ENCODE peak calls at places on chromosomes 5 and 9, in eight cellular contexts. F is AG10803; P is astrocyte of the cerebellum; W is NCI-H748 treated with DMSO at 0.1 percent for 48 hours; T is HEK293T; C is iris pigment epithelial cell; B is activated CD8-positive, alpha-beta T cell treated with anti-CD3 and anti-CD28 coated beads for 36 hours; D is HTR-8/SVneo. Z is an unnamed sample.

GRCh38 chr9:23543420-23543819 is 282.6 kb downstream of the ELAVL2 start:
- DNase-seq in F (no peak), P (no peak), W (no peak), T (no peak), C (peak), B (no peak), D (no peak), Z (no peak)

GRCh38 chr5:53350991-53351770 is 129.2 kb upstream of the FST start:
- DNase-seq in F (no peak), P (no peak), W (no peak), T (no peak), C (no peak), B (no peak), D (no peak), Z (no peak)

GRCh38 chr9:86990276-86990675 is 43.0 kb upstream of the GAS1 start:
- DNase-seq in F (no peak), P (no peak), W (no peak), T (no peak), C (peak), B (no peak), D (no peak), Z (no peak)

GRCh38 chr5:103466494-103466893 is 96.1 kb downstream of the NUDT12 start:
- DNase-seq in F (peak), P (no peak), W (no peak), T (no peak), C (peak), B (no peak), D (no peak), Z (no peak)

GRCh38 chr5:115561176-115561575 is 16.6 kb upstream of the FEM1C start:
- DNase-seq in F (no peak), P (no peak), W (no peak), T (no peak), C (no peak), B (no peak), D (no peak), Z (no peak)

GRCh38 chr9:124257865-124258764 is at the start of gene NEK6:
- DNase-seq in F (peak), P (no peak), W (no peak), T (peak), C (peak), B (peak), D (no peak), Z (no peak)

GRCh38 chr5:113153512-113154097 is 177.0 kb downstream of the DCP2 start:
- DNase-seq in F (peak), P (no peak), W (no peak), T (no peak), C (no peak), B (no peak), D (no peak), Z (no peak)

GRCh38 chr9:129458155-129458661 is 162.7 kb downstream of the C9orf50 start:
- DNase-seq in F (no peak), P (no peak), W (no peak), T (no peak), C (no peak), B (peak), D (no peak), Z (no peak)

GRCh38 chr9:114373960-114374730 is 13.6 kb downstream of the AKNA start:
- DNase-seq in F (no peak), P (no peak), W (no peak), T (no peak), C (no peak), B (peak), D (no peak), Z (no peak)

GRCh38 chr5:57822651-57823050 is 340.0 kb upstream of the ACTBL2 start:
- DNase-seq in F (no peak), P (no peak), W (no peak), T (no peak), C (no peak), B (no peak), D (no peak), Z (no peak)

GRCh38 chr5:16721151-16722102 is 104.6 kb upstream of the RETREG1 start:
- DNase-seq in F (no peak), P (no peak), W (no peak), T (peak), C (no peak), B (no peak), D (no peak), Z (no peak)

GRCh38 chr5:147973086-147973485 is 66.7 kb upstream of the C5orf46 start:
- DNase-seq in F (no peak), P (no peak), W (peak), T (no peak), C (no peak), B (no peak), D (no peak), Z (no peak)

GRCh38 chr5:142408536-142409252 is 83.9 kb upstream of the SPRY4 start:
- DNase-seq in F (no peak), P (no peak), W (no peak), T (no peak), C (no peak), B (no peak), D (no peak), Z (no peak)

GRCh38 chr5:172038167-172038566 is 31.7 kb upstream of the FBXW11 start:
- DNase-seq in F (no peak), P (no peak), W (no peak), T (no peak), C (no peak), B (no peak), D (no peak), Z (no peak)

GRCh38 chr9:127761491-127761904 is 17.0 kb downstream of the SH2D3C start:
- DNase-seq in F (no peak), P (no peak), W (no peak), T (no peak), C (no peak), B (no peak), D (no peak), Z (no peak)

GRCh38 chr9:12933957-12934356 is 159.1 kb downstream of the LURAP1L start:
- DNase-seq in F (peak), P (no peak), W (no peak), T (no peak), C (no peak), B (no peak), D (no peak), Z (peak)

GRCh38 chr5:111163000-111163399 is 61.2 kb upstream of the CAMK4 start:
- DNase-seq in F (no peak), P (no peak), W (no peak), T (no peak), C (peak), B (peak), D (no peak), Z (no peak)

GRCh38 chr9:93670208-93671029 is 94.0 kb downstream of the PHF2 start:
- DNase-seq in F (peak), P (no peak), W (no peak), T (no peak), C (no peak), B (peak), D (no peak), Z (no peak)

GRCh38 chr5:79845448-79846197 is 145.4 kb downstream of the MTX3 start:
- DNase-seq in F (peak), P (peak), W (no peak), T (no peak), C (peak), B (peak), D (no peak), Z (no peak)

GRCh38 chr9:93813687-93814560 is 141.2 kb downstream of the BARX1 start:
- DNase-seq in F (no peak), P (no peak), W (peak), T (no peak), C (no peak), B (no peak), D (no peak), Z (no peak)

GRCh38 chr9:95815153-95815552 is 60.3 kb upstream of the ERCC6L2 start:
- DNase-seq in F (no peak), P (no peak), W (no peak), T (no peak), C (peak), B (no peak), D (peak), Z (no peak)

GRCh38 chr5:93579561-93580386 is 1.2 kb downstream of the NR2F1-AS1 start:
- DNase-seq in F (peak), P (no peak), W (peak), T (no peak), C (peak), B (no peak), D (peak), Z (no peak)

GRCh38 chr9:130240410-130241197 is 25.0 kb upstream of the HMCN2 start:
- DNase-seq in F (peak), P (peak), W (peak), T (peak), C (peak), B (peak), D (peak), Z (no peak)

GRCh38 chr5:122653087-122654017 is 121.5 kb upstream of the SNX2 start:
- DNase-seq in F (no peak), P (peak), W (no peak), T (no peak), C (peak), B (no peak), D (no peak), Z (no peak)

GRCh38 chr9:101977614-101978210 is 239.3 kb upstream of the GRIN3A start:
- DNase-seq in F (peak), P (peak), W (peak), T (no peak), C (peak), B (no peak), D (peak), Z (no peak)

GRCh38 chr5:54207566-54207965 is 102.8 kb downstream of the ARL15 start:
- DNase-seq in F (no peak), P (no peak), W (no peak), T (no peak), C (no peak), B (no peak), D (no peak), Z (no peak)

GRCh38 chr5:116626272-116626723 is 51.7 kb upstream of the SEMA6A start:
- DNase-seq in F (peak), P (peak), W (peak), T (peak), C (peak), B (no peak), D (no peak), Z (no peak)

GRCh38 chr5:80916661-80917060 is 43.5 kb upstream of the RASGRF2 start:
- DNase-seq in F (peak), P (no peak), W (no peak), T (no peak), C (no peak), B (no peak), D (no peak), Z (no peak)

GRCh38 chr5:112779531-112779930 is 41.8 kb downstream of the APC start:
- DNase-seq in F (peak), P (no peak), W (no peak), T (no peak), C (peak), B (no peak), D (no peak), Z (no peak)

GRCh38 chr9:135985889-135986288 is 24.7 kb upstream of the UBAC1 start:
- DNase-seq in F (no peak), P (no peak), W (no peak), T (no peak), C (no peak), B (no peak), D (no peak), Z (no peak)

GRCh38 chr9:10366171-10366779 is 246.5 kb downstream of the PTPRD start:
- DNase-seq in F (peak), P (peak), W (peak), T (peak), C (peak), B (no peak), D (no peak), Z (peak)